ENCODE peak calls at places on chromosomes 12 and 14, in eight cellular contexts. Z, N, D, E, A, W, J and K are unnamed samples.

GRCh38 chr14:88492272-88493089 is 62.3 kb downstream of the PTPN21 start:
- DNase-seq in E (peak), N (peak), D (no peak), W (peak), A (peak), J (no peak), Z (no peak), K (peak)

GRCh38 chr12:116294464-116295002 is 17.0 kb upstream of the MED13L start:
- DNase-seq in D (no peak), W (no peak), E (no peak), J (no peak), Z (no peak), N (no peak), A (no peak), K (no peak)

GRCh38 chr14:21626491-21627230 is 8.1 kb downstream of the OR10G2 start:
- DNase-seq in E (no peak), N (peak), A (no peak), W (no peak), Z (no peak), D (no peak), J (no peak), K (peak)

GRCh38 chr14:59900536-59900935 is 19.4 kb upstream of the LRRC9 start:
- DNase-seq in A (no peak), W (no peak), J (no peak), Z (no peak), N (no peak), D (no peak), E (no peak), K (no peak)

GRCh38 chr14:75980856-75981255 is 939 bp downstream of the TGFB3 start:
- DNase-seq in N (peak), E (peak), J (peak), W (no peak), D (peak), A (no peak), Z (no peak), K (peak)

GRCh38 chr12:61854902-61855301 is 405.3 kb upstream of the USP15 start:
- DNase-seq in W (peak), E (no peak), J (no peak), D (no peak), Z (no peak), A (no peak), N (no peak), K (peak)

GRCh38 chr12:105205322-105206048 is 30.5 kb downstream of the APPL2 start:
- DNase-seq in D (no peak), N (no peak), A (no peak), E (no peak), W (no peak), Z (no peak), J (no peak), K (no peak)

GRCh38 chr14:101473795-101474562 is 87.3 kb upstream of the DIO3 start:
- DNase-seq in A (no peak), D (no peak), E (no peak), J (peak), W (no peak), Z (no peak), N (no peak), K (no peak)

GRCh38 chr12:43676183-43676813 is 82.3 kb downstream of the PUS7L start:
- DNase-seq in W (no peak), N (no peak), J (no peak), Z (no peak), A (no peak), D (no peak), E (no peak), K (peak)

GRCh38 chr12:75877588-75878381 is 153.8 kb downstream of the PHLDA1 start:
- DNase-seq in A (no peak), W (no peak), D (no peak), E (no peak), Z (no peak), N (peak), J (no peak), K (peak)

GRCh38 chr12:124385219-124385969 is 90.5 kb downstream of the RFLNA start:
- DNase-seq in D (peak), J (no peak), N (peak), A (no peak), E (no peak), Z (no peak), W (peak), K (peak)

GRCh38 chr12:57632898-57633825 is at the start of gene B4GALNT1:
- DNase-seq in W (peak), Z (peak), A (no peak), J (no peak), D (peak), E (peak), N (peak), K (peak)

GRCh38 chr14:80136358-80136757 is 74.9 kb downstream of the DIO2 start:
- DNase-seq in J (no peak), N (no peak), A (no peak), D (no peak), E (no peak), Z (no peak), W (peak), K (peak)

GRCh38 chr12:102756564-102756963 is 160.5 kb downstream of the PAH start:
- DNase-seq in W (no peak), A (no peak), E (peak), D (peak), N (no peak), Z (peak), J (peak), K (no peak)

GRCh38 chr14:30921305-30921704 is 46.9 kb downstream of the COCH start:
- DNase-seq in Z (no peak), N (peak), D (no peak), J (no peak), A (no peak), W (no peak), E (no peak), K (peak)

GRCh38 chr12:130126023-130126432 is 36.2 kb upstream of the FZD10 start:
- DNase-seq in D (peak), A (no peak), W (no peak), E (peak), J (peak), Z (peak), N (no peak), K (no peak)

GRCh38 chr14:75279739-75280447 is 1.3 kb downstream of the FOS start:
- DNase-seq in Z (peak), J (peak), E (no peak), A (no peak), N (peak), D (peak), W (peak), K (no peak)

DNA sequence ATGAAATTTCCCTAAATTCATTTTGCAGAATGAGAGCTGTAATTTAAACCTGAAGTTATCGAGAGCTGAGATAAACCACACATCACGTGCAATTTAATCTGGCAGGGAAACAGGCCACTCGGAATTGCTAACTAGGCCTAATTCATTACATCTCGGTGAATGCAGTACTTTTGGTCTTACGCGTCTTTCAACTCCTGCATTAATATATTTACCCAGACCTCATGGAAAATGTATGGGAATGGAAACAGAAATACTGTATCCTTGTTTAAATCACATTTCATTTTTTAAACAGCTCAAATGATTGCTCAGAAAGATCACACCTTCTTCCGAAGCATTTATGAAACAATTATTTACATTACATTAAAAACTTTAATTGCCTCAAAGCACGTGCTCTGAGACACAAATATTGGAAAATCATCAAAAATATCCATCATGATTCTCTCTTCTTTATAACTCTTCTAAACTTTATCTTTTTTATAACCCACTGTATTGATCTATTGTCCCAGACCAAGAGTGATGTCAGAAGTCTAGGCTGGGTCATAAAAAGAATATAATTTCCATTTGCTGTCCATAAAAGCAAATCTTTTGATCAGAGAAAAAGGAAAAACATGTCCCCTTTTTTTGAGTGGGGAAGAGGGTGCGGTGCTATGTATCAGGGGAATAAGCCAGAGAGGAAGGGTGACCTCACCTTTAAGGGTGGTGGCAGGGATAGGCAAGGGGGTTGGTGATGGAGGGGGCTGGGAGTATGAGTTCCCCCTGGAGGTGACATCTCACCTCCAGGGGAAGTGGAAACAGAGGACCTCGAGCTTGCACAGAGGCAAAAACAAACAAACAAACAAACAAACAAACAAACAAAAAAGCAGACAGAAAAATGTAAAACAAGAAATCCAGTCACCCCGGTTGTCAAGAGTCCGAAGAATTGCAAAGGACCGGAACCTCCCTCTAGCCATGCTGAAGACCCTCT is 111.9 kb upstream of the MYL2 start:
- DNase-seq in N (no peak), D (no peak), J (no peak), W (no peak), E (no peak), A (no peak), Z (no peak), K (no peak)
- H3K4me3 ChIP-seq in N (no peak), D (no peak), J (no peak), W (no peak), E (no peak), A (no peak), Z (no peak), K (no peak)

GRCh38 chr12:3365416-3366385 is 125.3 kb upstream of the PRMT8 start:
- DNase-seq in D (no peak), N (no peak), J (no peak), W (peak), Z (peak), A (no peak), E (peak), K (no peak)
- TF ChIP-seq CTCF in D (no peak), N (no peak), J (no peak), W (no peak), Z (no peak), A (no peak), E (no peak), K (no peak)

GRCh38 chr12:76879710-76880025 is 849 bp upstream of the CSRP2 start:
- DNase-seq in W (no peak), A (no peak), N (no peak), E (no peak), D (no peak), J (no peak), Z (no peak), K (no peak)
- H3K4me3 ChIP-seq in W (peak), A (peak), N (peak), E (peak), D (peak), J (peak), Z (peak), K (peak)

DNA sequence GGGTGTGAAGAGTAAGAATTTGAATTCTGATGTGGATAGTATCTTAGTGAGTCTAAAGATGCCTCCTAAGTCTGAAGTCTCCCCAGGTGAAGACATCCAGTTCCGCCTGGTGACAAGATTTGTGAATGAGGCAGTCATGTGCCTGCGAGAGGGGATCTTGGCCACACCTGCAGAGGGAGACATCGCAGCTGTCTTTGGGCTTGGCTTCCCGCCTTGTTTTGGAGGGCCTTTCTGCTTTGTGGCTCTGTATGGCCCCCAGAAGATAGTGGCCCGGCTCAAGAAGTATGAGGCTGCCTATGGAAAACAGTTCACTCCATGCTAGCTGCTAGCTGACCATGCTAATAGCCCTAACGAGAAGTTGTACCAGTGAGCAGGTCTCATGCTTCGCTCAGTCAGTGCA is 24.6 kb upstream of the AICDA start:
- DNase-seq in A (no peak), Z (no peak), W (no peak), D (no peak), E (no peak), N (no peak), J (no peak), K (no peak)
- TF ChIP-seq CTCF in A (no peak), Z (no peak), W (no peak), D (no peak), E (no peak), N (no peak), J (no peak), K (no peak)

GRCh38 chr12:51972849-51973273 is 21.4 kb downstream of the ACVR1B start:
- DNase-seq in W (peak), D (peak), J (peak), Z (peak), N (peak), A (no peak), E (peak), K (peak)
- H3K4me3 ChIP-seq in W (no peak), D (no peak), J (no peak), Z (no peak), N (no peak), A (no peak), E (no peak), K (peak)

GRCh38 chr12:59173696-59174095 is 253.4 kb upstream of the LRIG3 start:
- DNase-seq in J (no peak), A (no peak), W (no peak), D (no peak), E (no peak), N (no peak), Z (no peak), K (peak)
- TF ChIP-seq CTCF in J (no peak), A (peak), W (peak), D (no peak), E (no peak), N (peak), Z (no peak), K (peak)

GRCh38 chr12:53820907-53821306 is 69.1 kb upstream of the CISTR start:
- DNase-seq in A (no peak), N (no peak), W (no peak), E (no peak), Z (no peak), D (no peak), J (no peak), K (no peak)
- H3K4me3 ChIP-seq in A (no peak), N (no peak), W (no peak), E (no peak), Z (no peak), D (no peak), J (no peak), K (no peak)